ENCODE peak calls at places on chromosomes 7 and 10, in six cellular contexts. One of them, this sample, is unnamed.

GRCh38 chr10:70379581-70380176 is 2.7 kb downstream of the LRRC20 start:
- DNase-seq in stimulated activated CD4-positive, alpha-beta T cell treated with anti-CD3 and anti-CD28 coated beads, Interleukin-15, amount 100 ng/mL, for 1 hour: no peak
- DNase-seq in mesothelial cell of epicardium: no peak
- DNase-seq in activated gamma-delta T cell treated with anti-CD3 and anti-CD28 coated beads, Interleukin-2, amount 50 U/mL, for 16 hours: no peak
- DNase-seq in T-helper 2 cell: no peak
- DNase-seq in iris pigment epithelial cell: peak
- DNase-seq in this sample: no peak

GRCh38 chr10:113283189-113283588 is 269.7 kb upstream of the HABP2 start:
- DNase-seq in stimulated activated CD4-positive, alpha-beta T cell treated with anti-CD3 and anti-CD28 coated beads, Interleukin-15, amount 100 ng/mL, for 1 hour: no peak
- DNase-seq in mesothelial cell of epicardium: no peak
- DNase-seq in activated gamma-delta T cell treated with anti-CD3 and anti-CD28 coated beads, Interleukin-2, amount 50 U/mL, for 16 hours: no peak
- DNase-seq in T-helper 2 cell: no peak
- DNase-seq in iris pigment epithelial cell: no peak
- DNase-seq in this sample: no peak

GRCh38 chr7:42145539-42145938 is 91.5 kb downstream of the GLI3 start:
- DNase-seq in stimulated activated CD4-positive, alpha-beta T cell treated with anti-CD3 and anti-CD28 coated beads, Interleukin-15, amount 100 ng/mL, for 1 hour: no peak
- DNase-seq in mesothelial cell of epicardium: no peak
- DNase-seq in activated gamma-delta T cell treated with anti-CD3 and anti-CD28 coated beads, Interleukin-2, amount 50 U/mL, for 16 hours: no peak
- DNase-seq in T-helper 2 cell: no peak
- DNase-seq in iris pigment epithelial cell: no peak
- DNase-seq in this sample: no peak

GRCh38 chr10:29377333-29377961 is 88.6 kb downstream of the LYZL1 start:
- DNase-seq in stimulated activated CD4-positive, alpha-beta T cell treated with anti-CD3 and anti-CD28 coated beads, Interleukin-15, amount 100 ng/mL, for 1 hour: no peak
- DNase-seq in mesothelial cell of epicardium: no peak
- DNase-seq in activated gamma-delta T cell treated with anti-CD3 and anti-CD28 coated beads, Interleukin-2, amount 50 U/mL, for 16 hours: no peak
- DNase-seq in T-helper 2 cell: no peak
- DNase-seq in iris pigment epithelial cell: peak
- DNase-seq in this sample: no peak

GRCh38 chr10:82497451-82497850 is 622.5 kb downstream of the NRG3 start:
- DNase-seq in stimulated activated CD4-positive, alpha-beta T cell treated with anti-CD3 and anti-CD28 coated beads, Interleukin-15, amount 100 ng/mL, for 1 hour: no peak
- DNase-seq in mesothelial cell of epicardium: no peak
- DNase-seq in activated gamma-delta T cell treated with anti-CD3 and anti-CD28 coated beads, Interleukin-2, amount 50 U/mL, for 16 hours: no peak
- DNase-seq in T-helper 2 cell: no peak
- DNase-seq in iris pigment epithelial cell: no peak
- DNase-seq in this sample: no peak

GRCh38 chr10:128097783-128098182 is 28.4 kb downstream of the MKI67 start:
- DNase-seq in stimulated activated CD4-positive, alpha-beta T cell treated with anti-CD3 and anti-CD28 coated beads, Interleukin-15, amount 100 ng/mL, for 1 hour: no peak
- DNase-seq in mesothelial cell of epicardium: peak
- DNase-seq in activated gamma-delta T cell treated with anti-CD3 and anti-CD28 coated beads, Interleukin-2, amount 50 U/mL, for 16 hours: no peak
- DNase-seq in T-helper 2 cell: no peak
- DNase-seq in iris pigment epithelial cell: peak
- DNase-seq in this sample: no peak

GRCh38 chr10:91681361-91682276 is 48.7 kb upstream of the PPP1R3C start:
- DNase-seq in stimulated activated CD4-positive, alpha-beta T cell treated with anti-CD3 and anti-CD28 coated beads, Interleukin-15, amount 100 ng/mL, for 1 hour: no peak
- DNase-seq in mesothelial cell of epicardium: no peak
- DNase-seq in activated gamma-delta T cell treated with anti-CD3 and anti-CD28 coated beads, Interleukin-2, amount 50 U/mL, for 16 hours: no peak
- DNase-seq in T-helper 2 cell: no peak
- DNase-seq in iris pigment epithelial cell: no peak
- DNase-seq in this sample: no peak

GRCh38 chr7:97118306-97118917 is 914 bp downstream of the SDHAF3 start:
- DNase-seq in stimulated activated CD4-positive, alpha-beta T cell treated with anti-CD3 and anti-CD28 coated beads, Interleukin-15, amount 100 ng/mL, for 1 hour: no peak
- DNase-seq in mesothelial cell of epicardium: no peak
- DNase-seq in activated gamma-delta T cell treated with anti-CD3 and anti-CD28 coated beads, Interleukin-2, amount 50 U/mL, for 16 hours: no peak
- DNase-seq in T-helper 2 cell: no peak
- DNase-seq in iris pigment epithelial cell: peak
- DNase-seq in this sample: no peak

GRCh38 chr7:114793155-114793849 is 128.6 kb upstream of the MDFIC start:
- DNase-seq in stimulated activated CD4-positive, alpha-beta T cell treated with anti-CD3 and anti-CD28 coated beads, Interleukin-15, amount 100 ng/mL, for 1 hour: no peak
- DNase-seq in mesothelial cell of epicardium: no peak
- DNase-seq in activated gamma-delta T cell treated with anti-CD3 and anti-CD28 coated beads, Interleukin-2, amount 50 U/mL, for 16 hours: no peak
- DNase-seq in T-helper 2 cell: no peak
- DNase-seq in iris pigment epithelial cell: no peak
- DNase-seq in this sample: no peak

This sample was measured in pulmonary artery endothelial cell.